ENCODE peak calls at places on chromosome 15, in eight cellular contexts. One of them, this sample, is unnamed.

GRCh38 chr15:29731865-29732264 is 90.4 kb downstream of the TJP1 start:
- DNase-seq in esophagus muscularis mucosa: no peak
- DNase-seq in fibroblast of lung: no peak
- DNase-seq in neural progenitor cell: no peak
- DNase-seq in PC-3: peak; percentile 85
- DNase-seq in colonic mucosa: no peak
- DNase-seq in ovary: no peak
- DNase-seq in A549: no peak
- DNase-seq in this sample: no peak

GRCh38 chr15:41695750-41696436 is 35.7 kb downstream of the MGA start:
- DNase-seq in esophagus muscularis mucosa: no peak
- DNase-seq in fibroblast of lung: peak; percentile 71
- DNase-seq in neural progenitor cell: no peak
- DNase-seq in PC-3: peak; percentile 68
- DNase-seq in colonic mucosa: no peak
- DNase-seq in ovary: no peak
- DNase-seq in A549: peak; percentile 42
- DNase-seq in this sample: peak; percentile 38

GRCh38 chr15:79811406-79812405 is 85.1 kb downstream of the MTHFS start:
- DNase-seq in esophagus muscularis mucosa: no peak
- DNase-seq in fibroblast of lung: peak; percentile 57
- DNase-seq in neural progenitor cell: no peak
- DNase-seq in PC-3: no peak
- DNase-seq in colonic mucosa: no peak
- DNase-seq in ovary: peak; percentile 79
- DNase-seq in A549: no peak
- DNase-seq in this sample: peak; percentile 48

GRCh38 chr15:72318408-72318942 is 1.5 kb downstream of the CELF6 start:
- DNase-seq in esophagus muscularis mucosa: peak; percentile 37
- DNase-seq in fibroblast of lung: no peak
- DNase-seq in neural progenitor cell: no peak
- DNase-seq in PC-3: no peak
- DNase-seq in colonic mucosa: no peak
- DNase-seq in ovary: no peak
- DNase-seq in A549: peak; percentile 11
- DNase-seq in this sample: no peak

GRCh38 chr15:84928843-84929168 is 44.3 kb downstream of the SLC28A1 start:
- DNase-seq in esophagus muscularis mucosa: no peak
- DNase-seq in fibroblast of lung: no peak
- DNase-seq in neural progenitor cell: no peak
- DNase-seq in PC-3: no peak
- DNase-seq in colonic mucosa: no peak
- DNase-seq in ovary: no peak
- DNase-seq in A549: no peak
- DNase-seq in this sample: no peak

GRCh38 chr15:63043391-63044076 is 987 bp downstream of the TPM1 start:
- DNase-seq in esophagus muscularis mucosa: no peak
- DNase-seq in fibroblast of lung: no peak
- DNase-seq in neural progenitor cell: peak; percentile 40
- DNase-seq in PC-3: no peak
- DNase-seq in colonic mucosa: peak; percentile 60
- DNase-seq in ovary: no peak
- DNase-seq in A549: no peak
- DNase-seq in this sample: no peak

GRCh38 chr15:81293728-81294500 is 30.0 kb downstream of the STARD5 start:
- DNase-seq in esophagus muscularis mucosa: no peak
- DNase-seq in fibroblast of lung: no peak
- DNase-seq in neural progenitor cell: no peak
- DNase-seq in PC-3: no peak
- DNase-seq in colonic mucosa: no peak
- DNase-seq in ovary: no peak
- DNase-seq in A549: no peak
- DNase-seq in this sample: peak; percentile 47

GRCh38 chr15:63013052-63013808 is 29.3 kb upstream of the TPM1 start:
- DNase-seq in esophagus muscularis mucosa: no peak
- DNase-seq in fibroblast of lung: peak; percentile 90
- DNase-seq in neural progenitor cell: no peak
- DNase-seq in PC-3: peak; percentile 42
- DNase-seq in colonic mucosa: no peak
- DNase-seq in ovary: no peak
- DNase-seq in A549: no peak
- DNase-seq in this sample: no peak

GRCh38 chr15:64130159-64130558 is 21.4 kb upstream of the SNX22 start:
- DNase-seq in esophagus muscularis mucosa: no peak
- DNase-seq in fibroblast of lung: no peak
- DNase-seq in neural progenitor cell: no peak
- DNase-seq in PC-3: no peak
- DNase-seq in colonic mucosa: no peak
- DNase-seq in ovary: no peak
- DNase-seq in A549: no peak
- DNase-seq in this sample: no peak

GRCh38 chr15:100291106-100291505 is 50.7 kb downstream of the ADAMTS17 start:
- DNase-seq in esophagus muscularis mucosa: no peak
- DNase-seq in fibroblast of lung: no peak
- DNase-seq in neural progenitor cell: no peak
- DNase-seq in PC-3: peak; percentile 85
- DNase-seq in colonic mucosa: no peak
- DNase-seq in ovary: no peak
- DNase-seq in A549: no peak
- DNase-seq in this sample: peak; percentile 8

GRCh38 chr15:22799902-22800301 is 13.5 kb downstream of the NIPA1 start:
- DNase-seq in esophagus muscularis mucosa: no peak
- DNase-seq in fibroblast of lung: no peak
- DNase-seq in neural progenitor cell: no peak
- DNase-seq in PC-3: no peak
- DNase-seq in colonic mucosa: no peak
- DNase-seq in ovary: no peak
- DNase-seq in A549: no peak
- DNase-seq in this sample: no peak

GRCh38 chr15:64452988-64453688 is 7.2 kb upstream of the ZNF609 start:
- DNase-seq in esophagus muscularis mucosa: no peak
- DNase-seq in fibroblast of lung: peak; percentile 45
- DNase-seq in neural progenitor cell: peak; percentile 18
- DNase-seq in PC-3: no peak
- DNase-seq in colonic mucosa: no peak
- DNase-seq in ovary: peak; percentile 41
- DNase-seq in A549: no peak
- DNase-seq in this sample: no peak

GRCh38 chr15:73632670-73633058 is 525 bp downstream of the NPTN start:
- DNase-seq in esophagus muscularis mucosa: no peak
- DNase-seq in fibroblast of lung: no peak
- DNase-seq in neural progenitor cell: peak; percentile 42
- DNase-seq in PC-3: no peak
- DNase-seq in colonic mucosa: no peak
- DNase-seq in ovary: no peak
- DNase-seq in A549: no peak
- DNase-seq in this sample: no peak

GRCh38 chr15:62026707-62027565 is 33.3 kb downstream of the VPS13C start:
- DNase-seq in esophagus muscularis mucosa: no peak
- DNase-seq in fibroblast of lung: no peak
- DNase-seq in neural progenitor cell: no peak
- DNase-seq in PC-3: no peak
- DNase-seq in colonic mucosa: no peak
- DNase-seq in ovary: no peak
- DNase-seq in A549: no peak
- DNase-seq in this sample: no peak

DNA sequence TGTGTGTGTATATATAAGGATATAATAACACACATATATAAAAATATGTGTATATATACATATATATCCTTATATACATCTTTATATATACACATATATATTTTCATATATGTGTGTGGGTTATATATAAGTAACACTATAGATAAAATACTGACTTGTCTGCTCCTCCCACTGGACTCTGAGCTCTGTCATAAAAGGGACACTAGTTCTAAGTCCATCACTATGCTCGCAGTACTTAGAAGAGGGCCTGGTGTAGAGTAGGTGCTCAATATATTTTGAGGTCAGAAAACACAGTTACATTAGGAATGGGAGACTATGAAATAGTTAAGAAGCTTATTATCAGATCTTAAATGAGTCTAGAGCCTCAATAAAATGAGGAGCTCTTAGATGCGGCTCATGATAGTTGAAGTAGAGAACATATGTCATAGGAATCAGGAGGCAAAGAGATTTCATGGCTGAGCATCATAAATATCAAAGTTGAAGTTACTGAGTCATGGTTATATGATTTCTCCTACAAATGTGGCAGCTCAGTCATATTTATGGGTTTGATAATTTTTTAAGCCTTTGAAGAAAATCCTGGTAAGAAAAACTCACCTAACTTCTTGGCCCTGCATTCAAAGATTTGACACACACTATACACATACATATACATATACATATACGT is 371.2 kb upstream of the THBS1 start:
- DNase-seq in esophagus muscularis mucosa: no peak
- DNase-seq in fibroblast of lung: no peak
- DNase-seq in neural progenitor cell: no peak
- DNase-seq in PC-3: no peak
- DNase-seq in colonic mucosa: no peak
- DNase-seq in ovary: no peak
- DNase-seq in A549: no peak
- DNase-seq in this sample: peak; percentile 77
- H3K4me1 ChIP-seq in esophagus muscularis mucosa: no peaks in the 10 kb centered on the region
- H3K4me1 ChIP-seq in fibroblast of lung: no peaks in the 10 kb centered on the region
- H3K4me1 ChIP-seq in neural progenitor cell: peaks cover 13% of the 10 kb centered on the region
- H3K4me1 ChIP-seq in PC-3: peaks cover 20% of the 10 kb centered on the region
- H3K4me1 ChIP-seq in colonic mucosa: no peaks in the 10 kb centered on the region
- H3K4me1 ChIP-seq in ovary: no peaks in the 10 kb centered on the region
- H3K4me1 ChIP-seq in A549: no peaks in the 10 kb centered on the region
- H3K4me1 ChIP-seq in this sample: no peaks in the 10 kb centered on the region

GRCh38 chr15:32840481-32841245 is 122.9 kb downstream of the GREM1 start:
- DNase-seq in esophagus muscularis mucosa: no peak
- DNase-seq in fibroblast of lung: peak; percentile 72
- DNase-seq in neural progenitor cell: no peak
- DNase-seq in PC-3: no peak
- DNase-seq in colonic mucosa: no peak
- DNase-seq in ovary: no peak
- DNase-seq in A549: no peak
- DNase-seq in this sample: no peak
- H3K4me1 ChIP-seq in esophagus muscularis mucosa: peaks cover 8% of the 10 kb centered on the region
- H3K4me1 ChIP-seq in fibroblast of lung: peaks cover 15% of the 10 kb centered on the region
- H3K4me1 ChIP-seq in neural progenitor cell: peaks cover 4% of the 10 kb centered on the region
- H3K4me1 ChIP-seq in PC-3: peaks cover 47% of the 10 kb centered on the region
- H3K4me1 ChIP-seq in colonic mucosa: no peaks in the 10 kb centered on the region
- H3K4me1 ChIP-seq in ovary: no peaks in the 10 kb centered on the region
- H3K4me1 ChIP-seq in A549: peaks cover 30% of the 10 kb centered on the region
- H3K4me1 ChIP-seq in this sample: no peaks in the 10 kb centered on the region

GRCh38 chr15:49038382-49038781 is 7.9 kb downstream of the SECISBP2L start:
- DNase-seq in esophagus muscularis mucosa: no peak
- DNase-seq in fibroblast of lung: no peak
- DNase-seq in neural progenitor cell: no peak
- DNase-seq in PC-3: peak; percentile 45
- DNase-seq in colonic mucosa: no peak
- DNase-seq in ovary: no peak
- DNase-seq in A549: no peak
- DNase-seq in this sample: no peak

GRCh38 chr15:49040151-49040550 is 6.1 kb downstream of the SECISBP2L start:
- DNase-seq in esophagus muscularis mucosa: no peak
- DNase-seq in fibroblast of lung: no peak
- DNase-seq in neural progenitor cell: no peak
- DNase-seq in PC-3: no peak
- DNase-seq in colonic mucosa: no peak
- DNase-seq in ovary: no peak
- DNase-seq in A549: no peak
- DNase-seq in this sample: no peak

GRCh38 chr15:49042165-49042564 is 4.1 kb downstream of the SECISBP2L start:
- DNase-seq in esophagus muscularis mucosa: no peak
- DNase-seq in fibroblast of lung: no peak
- DNase-seq in neural progenitor cell: no peak
- DNase-seq in PC-3: no peak
- DNase-seq in colonic mucosa: no peak
- DNase-seq in ovary: no peak
- DNase-seq in A549: no peak
- DNase-seq in this sample: no peak

GRCh38 chr15:49044002-49044401 is 2.2 kb downstream of the SECISBP2L start:
- DNase-seq in esophagus muscularis mucosa: no peak
- DNase-seq in fibroblast of lung: no peak
- DNase-seq in neural progenitor cell: no peak
- DNase-seq in PC-3: no peak
- DNase-seq in colonic mucosa: no peak
- DNase-seq in ovary: no peak
- DNase-seq in A549: no peak
- DNase-seq in this sample: no peak

GRCh38 chr15:49041406-49041805 is 4.8 kb downstream of the SECISBP2L start:
- DNase-seq in esophagus muscularis mucosa: no peak
- DNase-seq in fibroblast of lung: peak; percentile 26
- DNase-seq in neural progenitor cell: no peak
- DNase-seq in PC-3: no peak
- DNase-seq in colonic mucosa: no peak
- DNase-seq in ovary: no peak
- DNase-seq in A549: no peak
- DNase-seq in this sample: no peak
- H3K4me1 ChIP-seq in esophagus muscularis mucosa: peaks cover 79% of the 10 kb centered on the region
- H3K4me1 ChIP-seq in fibroblast of lung: peaks cover 4% of the 10 kb centered on the region
- H3K4me1 ChIP-seq in neural progenitor cell: peaks cover 16% of the 10 kb centered on the region
- H3K4me1 ChIP-seq in PC-3: peaks cover 34% of the 10 kb centered on the region
- H3K4me1 ChIP-seq in colonic mucosa: no peaks in the 10 kb centered on the region
- H3K4me1 ChIP-seq in ovary: peaks cover 3% of the 10 kb centered on the region
- H3K4me1 ChIP-seq in A549: peaks cover 46% of the 10 kb centered on the region
- H3K4me1 ChIP-seq in this sample: no peaks in the 10 kb centered on the region

GRCh38 chr15:40398413-40398873 is 7.2 kb upstream of the IVD start:
- DNase-seq in esophagus muscularis mucosa: no peak
- DNase-seq in fibroblast of lung: no peak
- DNase-seq in neural progenitor cell: no peak
- DNase-seq in PC-3: no peak
- DNase-seq in colonic mucosa: no peak
- DNase-seq in ovary: no peak
- DNase-seq in A549: no peak
- DNase-seq in this sample: no peak
- H3K4me1 ChIP-seq in esophagus muscularis mucosa: no peaks in the 10 kb centered on the region
- H3K4me1 ChIP-seq in fibroblast of lung: no peaks in the 10 kb centered on the region
- H3K4me1 ChIP-seq in neural progenitor cell: no peaks in the 10 kb centered on the region
- H3K4me1 ChIP-seq in PC-3: no peaks in the 10 kb centered on the region
- H3K4me1 ChIP-seq in colonic mucosa: no peaks in the 10 kb centered on the region
- H3K4me1 ChIP-seq in ovary: no peaks in the 10 kb centered on the region
- H3K4me1 ChIP-seq in A549: no peaks in the 10 kb centered on the region
- H3K4me1 ChIP-seq in this sample: no peaks in the 10 kb centered on the region

This sample was measured in small intestine.